ENCODE peak calls at places on chromosomes 3 and 15, in nine cellular contexts. One of them, this sample, is unnamed.

GRCh38 chr3:179812096-179812382 is 159.2 kb downstream of the USP13 start:
- DNase-seq in fibroblast of pulmonary artery: no peak
- DNase-seq in breast epithelium: no peak
- DNase-seq in pancreas: no peak
- DNase-seq in prostate gland: no peak
- DNase-seq in adipocyte: no peak
- DNase-seq in Panc1: no peak
- DNase-seq in Caco-2: no peak
- DNase-seq in OCI-LY7: no peak
- DNase-seq in this sample: no peak

GRCh38 chr15:65373163-65373651 is 4.6 kb downstream of the IGDCC3 start:
- DNase-seq in adipocyte: no peak
- DNase-seq in fibroblast of pulmonary artery: no peak
- DNase-seq in pancreas: no peak
- DNase-seq in OCI-LY7: no peak
- DNase-seq in breast epithelium: no peak
- DNase-seq in Caco-2: no peak
- DNase-seq in Panc1: no peak
- DNase-seq in prostate gland: no peak
- DNase-seq in this sample: no peak

GRCh38 chr15:74776851-74777768 is 4.8 kb upstream of the CSK start:
- DNase-seq in Panc1: no peak
- DNase-seq in fibroblast of pulmonary artery: no peak
- DNase-seq in OCI-LY7: peak
- DNase-seq in adipocyte: peak
- DNase-seq in breast epithelium: no peak
- DNase-seq in pancreas: no peak
- DNase-seq in prostate gland: no peak
- DNase-seq in Caco-2: no peak
- DNase-seq in this sample: peak

GRCh38 chr15:77541421-77542181 is 91.1 kb downstream of the LINGO1 start:
- DNase-seq in Caco-2: no peak
- DNase-seq in OCI-LY7: no peak
- DNase-seq in breast epithelium: no peak
- DNase-seq in prostate gland: no peak
- DNase-seq in fibroblast of pulmonary artery: no peak
- DNase-seq in Panc1: no peak
- DNase-seq in pancreas: no peak
- DNase-seq in adipocyte: peak
- DNase-seq in this sample: peak

GRCh38 chr15:70358871-70359647 is 261.3 kb upstream of the TLE3 start:
- DNase-seq in fibroblast of pulmonary artery: no peak
- DNase-seq in prostate gland: no peak
- DNase-seq in OCI-LY7: no peak
- DNase-seq in breast epithelium: peak
- DNase-seq in adipocyte: no peak
- DNase-seq in Caco-2: no peak
- DNase-seq in Panc1: no peak
- DNase-seq in pancreas: no peak
- DNase-seq in this sample: no peak

GRCh38 chr3:190117995-190118394 is 2.7 kb downstream of the P3H2 start:
- DNase-seq in Panc1: no peak
- DNase-seq in Caco-2: peak
- DNase-seq in pancreas: no peak
- DNase-seq in breast epithelium: no peak
- DNase-seq in prostate gland: no peak
- DNase-seq in OCI-LY7: no peak
- DNase-seq in adipocyte: no peak
- DNase-seq in fibroblast of pulmonary artery: no peak
- DNase-seq in this sample: no peak

GRCh38 chr15:79844221-79844620 is 52.6 kb downstream of the MTHFS start:
- DNase-seq in adipocyte: no peak
- DNase-seq in OCI-LY7: no peak
- DNase-seq in pancreas: no peak
- DNase-seq in fibroblast of pulmonary artery: no peak
- DNase-seq in Caco-2: no peak
- DNase-seq in breast epithelium: no peak
- DNase-seq in Panc1: no peak
- DNase-seq in prostate gland: no peak
- DNase-seq in this sample: peak

GRCh38 chr3:45165497-45166282 is 19.5 kb upstream of the CDCP1 start:
- DNase-seq in pancreas: no peak
- DNase-seq in adipocyte: no peak
- DNase-seq in Caco-2: no peak
- DNase-seq in prostate gland: no peak
- DNase-seq in OCI-LY7: no peak
- DNase-seq in breast epithelium: no peak
- DNase-seq in fibroblast of pulmonary artery: no peak
- DNase-seq in Panc1: no peak
- DNase-seq in this sample: no peak

GRCh38 chr3:61606196-61606595 is 44.8 kb downstream of the PTPRG start:
- DNase-seq in pancreas: no peak
- DNase-seq in adipocyte: no peak
- DNase-seq in fibroblast of pulmonary artery: no peak
- DNase-seq in OCI-LY7: no peak
- DNase-seq in breast epithelium: no peak
- DNase-seq in Panc1: no peak
- DNase-seq in prostate gland: no peak
- DNase-seq in Caco-2: no peak
- DNase-seq in this sample: no peak

GRCh38 chr15:98646546-98647025 is 1.8 kb upstream of the IGF1R start:
- DNase-seq in OCI-LY7: no peak
- DNase-seq in breast epithelium: no peak
- DNase-seq in Panc1: no peak
- DNase-seq in fibroblast of pulmonary artery: no peak
- DNase-seq in adipocyte: no peak
- DNase-seq in pancreas: no peak
- DNase-seq in prostate gland: no peak
- DNase-seq in Caco-2: no peak
- DNase-seq in this sample: no peak
- H3K4me3 ChIP-seq in OCI-LY7: peak
- H3K4me3 ChIP-seq in breast epithelium: peak
- H3K4me3 ChIP-seq in Panc1: peak
- H3K4me3 ChIP-seq in fibroblast of pulmonary artery: peak
- H3K4me3 ChIP-seq in adipocyte: peak
- H3K4me3 ChIP-seq in pancreas: peak
- H3K4me3 ChIP-seq in prostate gland: peak
- H3K4me3 ChIP-seq in Caco-2: peak
- H3K4me3 ChIP-seq in this sample: peak

GRCh38 chr3:126394977-126395321 is 240 bp downstream of the CFAP100 start:
- DNase-seq in fibroblast of pulmonary artery: no peak
- DNase-seq in pancreas: no peak
- DNase-seq in Caco-2: no peak
- DNase-seq in prostate gland: no peak
- DNase-seq in breast epithelium: no peak
- DNase-seq in adipocyte: no peak
- DNase-seq in OCI-LY7: no peak
- DNase-seq in Panc1: no peak
- DNase-seq in this sample: no peak

GRCh38 chr3:126395846-126396513 is 1.3 kb downstream of the CFAP100 start:
- DNase-seq in breast epithelium: no peak
- DNase-seq in pancreas: no peak
- DNase-seq in prostate gland: no peak
- DNase-seq in OCI-LY7: no peak
- DNase-seq in adipocyte: no peak
- DNase-seq in Caco-2: no peak
- DNase-seq in fibroblast of pulmonary artery: no peak
- DNase-seq in Panc1: no peak
- DNase-seq in this sample: no peak

GRCh38 chr3:126393563-126393962 is 1.1 kb upstream of the CFAP100 start:
- DNase-seq in Panc1: no peak
- DNase-seq in prostate gland: no peak
- DNase-seq in OCI-LY7: no peak
- DNase-seq in Caco-2: no peak
- DNase-seq in adipocyte: no peak
- DNase-seq in pancreas: no peak
- DNase-seq in breast epithelium: no peak
- DNase-seq in fibroblast of pulmonary artery: no peak
- DNase-seq in this sample: no peak

GRCh38 chr3:126392246-126392645 is 2.5 kb upstream of the CFAP100 start:
- DNase-seq in prostate gland: no peak
- DNase-seq in pancreas: no peak
- DNase-seq in breast epithelium: no peak
- DNase-seq in OCI-LY7: no peak
- DNase-seq in Panc1: no peak
- DNase-seq in fibroblast of pulmonary artery: no peak
- DNase-seq in adipocyte: no peak
- DNase-seq in Caco-2: no peak
- DNase-seq in this sample: no peak

DNA sequence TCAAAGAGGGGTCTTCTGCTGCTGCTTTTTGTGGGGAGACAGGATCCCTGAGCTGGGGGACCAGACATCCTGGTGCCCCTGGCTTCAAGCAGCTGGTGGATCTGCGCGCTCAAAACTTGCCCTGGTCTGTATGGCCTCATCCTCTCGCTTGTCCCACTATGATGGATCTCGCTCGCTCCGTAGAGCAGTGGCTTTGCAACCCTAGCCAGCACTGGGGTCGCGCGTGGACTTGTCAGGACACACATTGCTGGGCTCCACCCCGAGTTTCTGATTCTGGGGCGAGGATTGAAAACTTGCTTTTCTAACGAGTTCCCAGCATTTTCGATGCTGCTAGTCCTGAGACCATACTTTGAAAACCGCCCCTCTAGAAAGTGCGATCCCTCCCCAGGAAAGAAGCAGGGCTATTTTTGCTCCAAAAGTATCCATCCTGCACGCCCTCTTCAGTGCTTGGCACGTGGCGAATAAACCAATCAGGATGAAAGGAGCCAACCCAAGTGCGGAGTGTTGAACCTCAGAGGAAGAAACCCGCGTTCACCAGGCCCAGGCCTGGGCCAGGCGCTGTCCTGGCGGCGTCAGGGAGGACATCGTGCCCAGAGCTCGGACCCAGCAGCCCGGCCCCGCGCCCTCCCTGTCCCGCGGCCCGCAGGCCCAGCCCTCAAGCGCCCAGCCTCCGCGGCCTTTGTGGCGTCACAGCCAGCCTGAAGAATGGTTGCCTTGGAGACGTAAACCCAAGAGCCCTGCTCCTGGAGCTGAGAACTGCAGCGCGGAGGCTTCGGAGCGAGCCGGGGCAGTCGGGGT is at the start of gene CFAP100:
- DNase-seq in adipocyte: peak
- DNase-seq in Caco-2: no peak
- DNase-seq in fibroblast of pulmonary artery: peak
- DNase-seq in prostate gland: no peak
- DNase-seq in Panc1: no peak
- DNase-seq in OCI-LY7: no peak
- DNase-seq in pancreas: no peak
- DNase-seq in breast epithelium: no peak
- DNase-seq in this sample: no peak
- H3K4me3 ChIP-seq in adipocyte: no peak
- H3K4me3 ChIP-seq in Caco-2: no peak
- H3K4me3 ChIP-seq in fibroblast of pulmonary artery: no peak
- H3K4me3 ChIP-seq in prostate gland: no peak
- H3K4me3 ChIP-seq in Panc1: no peak
- H3K4me3 ChIP-seq in OCI-LY7: no peak
- H3K4me3 ChIP-seq in pancreas: peak
- H3K4me3 ChIP-seq in breast epithelium: peak
- H3K4me3 ChIP-seq in this sample: no peak

DNA sequence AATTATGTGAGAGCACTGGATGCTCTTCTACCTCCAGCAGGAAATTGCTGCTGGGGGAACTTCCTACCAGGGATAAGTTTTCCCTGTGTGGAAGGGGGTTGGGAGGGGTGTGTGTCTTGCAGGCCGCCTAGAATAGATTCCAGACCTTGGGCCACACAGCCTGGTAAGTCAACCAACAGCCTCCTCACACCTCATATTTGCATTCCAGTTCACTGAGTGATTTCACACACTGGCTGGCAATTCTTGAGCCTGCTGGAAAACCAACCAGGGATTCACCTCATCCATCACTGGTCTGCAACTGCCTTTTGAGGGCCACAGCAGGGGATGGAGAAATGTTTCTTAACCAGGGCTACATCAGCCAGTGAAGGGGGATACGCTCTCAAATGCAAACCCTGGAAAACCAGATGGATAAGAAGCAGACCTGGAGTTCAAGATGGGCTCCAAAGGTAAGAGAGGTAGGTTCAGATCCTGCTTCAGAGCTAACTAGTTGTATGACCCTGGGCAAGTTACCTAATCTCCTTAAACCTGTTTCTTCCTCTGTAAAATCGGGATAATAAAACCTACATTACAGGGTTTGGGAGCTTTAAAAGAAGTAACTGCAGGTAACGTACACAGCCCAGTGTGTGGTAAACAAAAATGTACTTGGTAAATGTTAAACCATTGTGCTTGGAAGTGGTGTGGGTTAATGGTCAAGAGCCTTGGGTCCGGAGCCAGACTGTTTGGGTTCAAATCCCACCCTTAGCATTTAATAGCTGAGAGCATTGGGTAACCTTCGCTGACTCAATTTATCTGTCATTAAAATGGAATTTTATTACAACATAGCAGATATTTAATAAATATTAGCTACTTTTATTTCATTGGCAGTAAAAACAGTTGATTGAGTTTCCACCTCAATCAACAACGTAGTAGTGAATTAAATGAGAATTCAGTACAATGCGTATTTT is 1.8 kb downstream of the FSTL1 start:
- DNase-seq in prostate gland: no peak
- DNase-seq in breast epithelium: no peak
- DNase-seq in pancreas: no peak
- DNase-seq in fibroblast of pulmonary artery: peak
- DNase-seq in adipocyte: peak
- DNase-seq in OCI-LY7: no peak
- DNase-seq in Panc1: no peak
- DNase-seq in Caco-2: no peak
- DNase-seq in this sample: peak
- H3K4me3 ChIP-seq in prostate gland: peak
- H3K4me3 ChIP-seq in breast epithelium: peak
- H3K4me3 ChIP-seq in pancreas: peak
- H3K4me3 ChIP-seq in fibroblast of pulmonary artery: peak
- H3K4me3 ChIP-seq in adipocyte: peak
- H3K4me3 ChIP-seq in OCI-LY7: no peak
- H3K4me3 ChIP-seq in Panc1: no peak
- H3K4me3 ChIP-seq in Caco-2: no peak
- H3K4me3 ChIP-seq in this sample: peak

GRCh38 chr3:37229291-37229690 is 54.9 kb upstream of the LRRFIP2 start:
- DNase-seq in OCI-LY7: no peak
- DNase-seq in pancreas: no peak
- DNase-seq in fibroblast of pulmonary artery: no peak
- DNase-seq in breast epithelium: no peak
- DNase-seq in Caco-2: no peak
- DNase-seq in Panc1: no peak
- DNase-seq in prostate gland: no peak
- DNase-seq in adipocyte: no peak
- DNase-seq in this sample: no peak
- H3K4me3 ChIP-seq in OCI-LY7: no peak
- H3K4me3 ChIP-seq in pancreas: no peak
- H3K4me3 ChIP-seq in fibroblast of pulmonary artery: no peak
- H3K4me3 ChIP-seq in breast epithelium: no peak
- H3K4me3 ChIP-seq in Caco-2: no peak
- H3K4me3 ChIP-seq in Panc1: no peak
- H3K4me3 ChIP-seq in prostate gland: no peak
- H3K4me3 ChIP-seq in adipocyte: no peak
- H3K4me3 ChIP-seq in this sample: no peak

This sample was measured in foreskin fibroblast.